ENCODE peak calls at places on chromosomes 16 and 17, in ten cellular contexts. One of them, this sample, is unnamed.

GRCh38 chr16:12646490-12647274 is 157.0 kb downstream of the CPPED1 start:
- DNase-seq in cardiac fibroblast: no peak
- DNase-seq in GM23338: no peak
- DNase-seq in lower lobe of right lung: no peak
- DNase-seq in mesothelial cell of epicardium: no peak
- DNase-seq in epithelial cell of esophagus: no peak
- DNase-seq in sigmoid colon: no peak
- DNase-seq in CD8-positive, alpha-beta T cell: no peak
- DNase-seq in AG04450: no peak
- DNase-seq in HFFc6: peak; percentile 28
- DNase-seq in this sample: no peak

GRCh38 chr16:397736-398332 is 835 bp downstream of the NME4 start:
- DNase-seq in GM23338: peak; percentile 87
- DNase-seq in cardiac fibroblast: peak; percentile 62
- DNase-seq in CD8-positive, alpha-beta T cell: peak; percentile 43
- DNase-seq in lower lobe of right lung: peak; percentile 78
- DNase-seq in HFFc6: peak; percentile 87
- DNase-seq in sigmoid colon: peak; percentile 93
- DNase-seq in AG04450: no peak
- DNase-seq in epithelial cell of esophagus: peak; percentile 63
- DNase-seq in mesothelial cell of epicardium: peak; percentile 81
- DNase-seq in this sample: peak; percentile 61

GRCh38 chr16:2946649-2947048 is 17.4 kb upstream of the KREMEN2 start:
- DNase-seq in GM23338: no peak
- DNase-seq in AG04450: no peak
- DNase-seq in sigmoid colon: no peak
- DNase-seq in mesothelial cell of epicardium: no peak
- DNase-seq in cardiac fibroblast: no peak
- DNase-seq in lower lobe of right lung: no peak
- DNase-seq in CD8-positive, alpha-beta T cell: no peak
- DNase-seq in epithelial cell of esophagus: no peak
- DNase-seq in HFFc6: no peak
- DNase-seq in this sample: no peak

GRCh38 chr16:26665166-26665939 is 401.4 kb upstream of the C16orf82 start:
- DNase-seq in lower lobe of right lung: no peak
- DNase-seq in mesothelial cell of epicardium: no peak
- DNase-seq in cardiac fibroblast: no peak
- DNase-seq in epithelial cell of esophagus: no peak
- DNase-seq in HFFc6: no peak
- DNase-seq in sigmoid colon: no peak
- DNase-seq in AG04450: no peak
- DNase-seq in CD8-positive, alpha-beta T cell: no peak
- DNase-seq in GM23338: no peak
- DNase-seq in this sample: no peak

GRCh38 chr16:27746076-27746855 is 196.3 kb downstream of the KATNIP start:
- DNase-seq in HFFc6: no peak
- DNase-seq in cardiac fibroblast: no peak
- DNase-seq in GM23338: no peak
- DNase-seq in epithelial cell of esophagus: no peak
- DNase-seq in lower lobe of right lung: no peak
- DNase-seq in AG04450: no peak
- DNase-seq in sigmoid colon: no peak
- DNase-seq in mesothelial cell of epicardium: no peak
- DNase-seq in CD8-positive, alpha-beta T cell: no peak
- DNase-seq in this sample: no peak

GRCh38 chr16:89406277-89406888 is 84.0 kb downstream of the ANKRD11 start:
- DNase-seq in sigmoid colon: no peak
- DNase-seq in epithelial cell of esophagus: no peak
- DNase-seq in mesothelial cell of epicardium: no peak
- DNase-seq in GM23338: no peak
- DNase-seq in HFFc6: no peak
- DNase-seq in lower lobe of right lung: no peak
- DNase-seq in CD8-positive, alpha-beta T cell: no peak
- DNase-seq in AG04450: no peak
- DNase-seq in cardiac fibroblast: no peak
- DNase-seq in this sample: no peak

GRCh38 chr17:29368161-29368560 is 22.0 kb upstream of the TAOK1 start:
- DNase-seq in CD8-positive, alpha-beta T cell: no peak
- DNase-seq in mesothelial cell of epicardium: no peak
- DNase-seq in sigmoid colon: no peak
- DNase-seq in GM23338: no peak
- DNase-seq in lower lobe of right lung: no peak
- DNase-seq in cardiac fibroblast: no peak
- DNase-seq in HFFc6: no peak
- DNase-seq in epithelial cell of esophagus: no peak
- DNase-seq in AG04450: no peak
- DNase-seq in this sample: no peak

GRCh38 chr16:23485257-23485614 is 25.1 kb downstream of the GGA2 start:
- DNase-seq in cardiac fibroblast: no peak
- DNase-seq in epithelial cell of esophagus: no peak
- DNase-seq in lower lobe of right lung: no peak
- DNase-seq in CD8-positive, alpha-beta T cell: no peak
- DNase-seq in GM23338: no peak
- DNase-seq in mesothelial cell of epicardium: no peak
- DNase-seq in AG04450: no peak
- DNase-seq in HFFc6: no peak
- DNase-seq in sigmoid colon: no peak
- DNase-seq in this sample: no peak

DNA sequence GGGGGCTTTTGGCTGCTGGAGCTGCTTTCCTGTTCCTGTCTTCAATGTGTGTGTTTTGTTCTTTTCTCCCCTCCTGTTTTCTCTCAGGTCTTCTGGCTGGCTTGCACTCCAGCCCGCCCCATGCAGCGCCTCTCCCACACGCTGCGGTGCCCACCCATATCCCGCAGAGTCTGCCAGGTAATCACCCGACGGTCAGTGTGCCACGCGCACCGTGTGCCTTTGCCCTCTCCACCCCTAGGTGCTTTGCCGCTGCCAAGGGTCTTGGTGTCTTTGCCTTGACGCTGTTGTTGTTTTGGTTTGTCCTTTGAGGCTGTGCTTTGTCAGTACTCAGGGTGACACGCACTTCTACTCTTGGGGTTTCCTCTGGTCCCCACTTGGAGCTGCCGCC is 30.0 kb downstream of the UBN1 start:
- DNase-seq in GM23338: no peak
- DNase-seq in HFFc6: no peak
- DNase-seq in cardiac fibroblast: no peak
- DNase-seq in CD8-positive, alpha-beta T cell: no peak
- DNase-seq in lower lobe of right lung: no peak
- DNase-seq in AG04450: no peak
- DNase-seq in sigmoid colon: no peak
- DNase-seq in mesothelial cell of epicardium: no peak
- DNase-seq in epithelial cell of esophagus: no peak
- DNase-seq in this sample: no peak
- TF ChIP-seq CTCF in GM23338: no peak
- TF ChIP-seq CTCF in HFFc6: no peak
- TF ChIP-seq CTCF in cardiac fibroblast: no peak
- TF ChIP-seq CTCF in CD8-positive, alpha-beta T cell: no peak
- TF ChIP-seq CTCF in lower lobe of right lung: no peak
- TF ChIP-seq CTCF in AG04450: no peak
- TF ChIP-seq CTCF in sigmoid colon: no peak
- TF ChIP-seq CTCF in mesothelial cell of epicardium: no peak
- TF ChIP-seq CTCF in epithelial cell of esophagus: no peak
- TF ChIP-seq CTCF in this sample: no peak

DNA sequence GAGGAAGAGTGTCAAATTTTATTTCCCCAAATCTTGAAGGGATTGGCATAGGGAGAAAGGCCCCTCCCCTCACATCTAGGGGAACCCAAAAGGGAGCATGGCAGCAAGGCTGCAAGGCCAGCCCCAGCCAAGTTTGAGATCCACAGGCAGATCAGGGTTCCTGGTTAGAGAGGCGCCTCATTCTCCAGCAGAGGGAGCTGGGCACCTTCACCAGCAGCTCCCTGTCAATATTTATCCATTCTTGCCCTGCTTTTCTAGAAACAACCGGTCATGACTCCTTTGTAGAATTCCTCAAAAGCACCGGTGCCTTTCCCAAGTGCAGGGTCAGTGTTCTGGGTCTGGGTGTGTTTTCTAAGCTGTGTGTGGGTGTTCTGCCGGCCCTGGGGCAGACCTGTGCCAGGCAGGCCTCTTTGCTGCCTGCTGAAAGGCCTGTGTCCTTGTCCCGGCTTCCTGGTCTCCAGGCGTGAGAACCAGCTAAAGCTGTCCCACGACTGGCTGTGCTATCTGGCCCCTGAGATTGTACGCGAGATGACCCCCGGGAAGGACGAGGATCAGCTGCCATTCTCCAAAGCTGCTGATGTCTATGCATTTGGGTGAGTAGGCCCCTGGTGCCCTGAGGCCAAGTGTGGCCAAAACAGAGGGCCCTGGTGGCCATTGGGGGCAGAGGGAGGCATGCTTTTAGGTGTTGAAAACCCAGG is 21.2 kb upstream of the LGALS9 start:
- DNase-seq in lower lobe of right lung: no peak
- DNase-seq in mesothelial cell of epicardium: no peak
- DNase-seq in AG04450: no peak
- DNase-seq in CD8-positive, alpha-beta T cell: no peak
- DNase-seq in cardiac fibroblast: peak; percentile 32
- DNase-seq in GM23338: peak; percentile 63
- DNase-seq in HFFc6: peak; percentile 53
- DNase-seq in epithelial cell of esophagus: peak; percentile 70
- DNase-seq in sigmoid colon: no peak
- DNase-seq in this sample: peak; percentile 51
- TF ChIP-seq CTCF in lower lobe of right lung: peak; percentile 46
- TF ChIP-seq CTCF in mesothelial cell of epicardium: peak; percentile 19
- TF ChIP-seq CTCF in AG04450: peak; percentile 57
- TF ChIP-seq CTCF in CD8-positive, alpha-beta T cell: no peak
- TF ChIP-seq CTCF in cardiac fibroblast: peak; percentile 56
- TF ChIP-seq CTCF in GM23338: peak; percentile 50
- TF ChIP-seq CTCF in HFFc6: peak; percentile 83
- TF ChIP-seq CTCF in epithelial cell of esophagus: peak; percentile 78
- TF ChIP-seq CTCF in sigmoid colon: peak; percentile 46
- TF ChIP-seq CTCF in this sample: peak; percentile 57

GRCh38 chr16:56793504-56793903 is 63.6 kb downstream of the NUP93 start:
- DNase-seq in GM23338: peak; percentile 55
- DNase-seq in AG04450: no peak
- DNase-seq in cardiac fibroblast: peak; percentile 63
- DNase-seq in sigmoid colon: no peak
- DNase-seq in mesothelial cell of epicardium: no peak
- DNase-seq in HFFc6: peak; percentile 50
- DNase-seq in lower lobe of right lung: no peak
- DNase-seq in epithelial cell of esophagus: peak; percentile 39
- DNase-seq in CD8-positive, alpha-beta T cell: no peak
- DNase-seq in this sample: peak; percentile 72

GRCh38 chr16:56787185-56787584 is 57.3 kb downstream of the NUP93 start:
- DNase-seq in GM23338: peak; percentile 45
- DNase-seq in HFFc6: no peak
- DNase-seq in sigmoid colon: no peak
- DNase-seq in epithelial cell of esophagus: no peak
- DNase-seq in AG04450: no peak
- DNase-seq in lower lobe of right lung: no peak
- DNase-seq in mesothelial cell of epicardium: no peak
- DNase-seq in CD8-positive, alpha-beta T cell: no peak
- DNase-seq in cardiac fibroblast: no peak
- DNase-seq in this sample: no peak

GRCh38 chr16:56788435-56788834 is 58.5 kb downstream of the NUP93 start:
- DNase-seq in CD8-positive, alpha-beta T cell: no peak
- DNase-seq in HFFc6: no peak
- DNase-seq in epithelial cell of esophagus: no peak
- DNase-seq in lower lobe of right lung: no peak
- DNase-seq in cardiac fibroblast: no peak
- DNase-seq in GM23338: no peak
- DNase-seq in AG04450: no peak
- DNase-seq in mesothelial cell of epicardium: no peak
- DNase-seq in sigmoid colon: no peak
- DNase-seq in this sample: no peak

GRCh38 chr16:56792960-56793359 is 63.0 kb downstream of the NUP93 start:
- DNase-seq in cardiac fibroblast: no peak
- DNase-seq in AG04450: no peak
- DNase-seq in GM23338: no peak
- DNase-seq in CD8-positive, alpha-beta T cell: no peak
- DNase-seq in lower lobe of right lung: no peak
- DNase-seq in HFFc6: no peak
- DNase-seq in epithelial cell of esophagus: no peak
- DNase-seq in sigmoid colon: no peak
- DNase-seq in mesothelial cell of epicardium: no peak
- DNase-seq in this sample: no peak

DNA sequence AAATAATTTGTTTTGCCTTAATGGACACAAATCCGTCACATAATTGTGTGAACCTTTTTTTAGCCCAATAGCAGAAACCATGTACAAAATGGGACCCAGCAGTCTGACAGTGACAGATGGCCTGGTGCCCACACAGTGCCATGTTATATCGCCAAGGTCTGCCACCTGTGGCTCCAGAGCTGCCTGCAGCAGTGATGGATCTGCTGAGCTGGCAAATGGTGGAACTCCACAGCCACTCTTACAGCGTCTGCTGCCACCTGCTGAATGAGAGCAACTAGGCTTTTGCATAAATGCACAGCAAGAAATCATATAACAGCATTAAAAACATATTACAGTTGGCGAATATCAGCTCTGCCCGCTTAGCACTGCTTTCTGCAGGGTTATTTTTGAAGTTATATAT is 59.4 kb downstream of the NUP93 start:
- DNase-seq in epithelial cell of esophagus: peak; percentile 78
- DNase-seq in lower lobe of right lung: peak; percentile 52
- DNase-seq in sigmoid colon: no peak
- DNase-seq in AG04450: no peak
- DNase-seq in mesothelial cell of epicardium: no peak
- DNase-seq in cardiac fibroblast: peak; percentile 59
- DNase-seq in CD8-positive, alpha-beta T cell: no peak
- DNase-seq in GM23338: no peak
- DNase-seq in HFFc6: peak; percentile 56
- DNase-seq in this sample: peak; percentile 48
- TF ChIP-seq CTCF in epithelial cell of esophagus: peak; percentile 84
- TF ChIP-seq CTCF in lower lobe of right lung: peak; percentile 39
- TF ChIP-seq CTCF in sigmoid colon: no peak
- TF ChIP-seq CTCF in AG04450: peak; percentile 56
- TF ChIP-seq CTCF in mesothelial cell of epicardium: no peak
- TF ChIP-seq CTCF in cardiac fibroblast: peak; percentile 52
- TF ChIP-seq CTCF in CD8-positive, alpha-beta T cell: peak; percentile 23
- TF ChIP-seq CTCF in GM23338: peak; percentile 27
- TF ChIP-seq CTCF in HFFc6: peak; percentile 73
- TF ChIP-seq CTCF in this sample: peak; percentile 32

GRCh38 chr16:75239463-75240122 is 11.8 kb downstream of the BCAR1 start:
- DNase-seq in GM23338: no peak
- DNase-seq in AG04450: no peak
- DNase-seq in epithelial cell of esophagus: no peak
- DNase-seq in CD8-positive, alpha-beta T cell: no peak
- DNase-seq in sigmoid colon: peak; percentile 63
- DNase-seq in lower lobe of right lung: peak; percentile 39
- DNase-seq in HFFc6: no peak
- DNase-seq in cardiac fibroblast: no peak
- DNase-seq in mesothelial cell of epicardium: no peak
- DNase-seq in this sample: no peak

GRCh38 chr16:75238132-75238852 is 13.1 kb downstream of the BCAR1 start:
- DNase-seq in mesothelial cell of epicardium: peak; percentile 63
- DNase-seq in lower lobe of right lung: peak; percentile 61
- DNase-seq in epithelial cell of esophagus: no peak
- DNase-seq in CD8-positive, alpha-beta T cell: no peak
- DNase-seq in GM23338: no peak
- DNase-seq in HFFc6: peak; percentile 91
- DNase-seq in AG04450: peak; percentile 74
- DNase-seq in sigmoid colon: peak; percentile 96
- DNase-seq in cardiac fibroblast: peak; percentile 90
- DNase-seq in this sample: peak; percentile 85

GRCh38 chr16:75236736-75237397 is 14.6 kb downstream of the BCAR1 start:
- DNase-seq in epithelial cell of esophagus: no peak
- DNase-seq in GM23338: no peak
- DNase-seq in HFFc6: no peak
- DNase-seq in CD8-positive, alpha-beta T cell: no peak
- DNase-seq in sigmoid colon: no peak
- DNase-seq in lower lobe of right lung: no peak
- DNase-seq in cardiac fibroblast: no peak
- DNase-seq in mesothelial cell of epicardium: no peak
- DNase-seq in AG04450: no peak
- DNase-seq in this sample: no peak

GRCh38 chr16:75237398-75238131 is 13.9 kb downstream of the BCAR1 start:
- DNase-seq in GM23338: no peak
- DNase-seq in epithelial cell of esophagus: no peak
- DNase-seq in HFFc6: no peak
- DNase-seq in lower lobe of right lung: peak; percentile 47
- DNase-seq in cardiac fibroblast: no peak
- DNase-seq in mesothelial cell of epicardium: no peak
- DNase-seq in sigmoid colon: peak; percentile 64
- DNase-seq in CD8-positive, alpha-beta T cell: no peak
- DNase-seq in AG04450: no peak
- DNase-seq in this sample: no peak

DNA sequence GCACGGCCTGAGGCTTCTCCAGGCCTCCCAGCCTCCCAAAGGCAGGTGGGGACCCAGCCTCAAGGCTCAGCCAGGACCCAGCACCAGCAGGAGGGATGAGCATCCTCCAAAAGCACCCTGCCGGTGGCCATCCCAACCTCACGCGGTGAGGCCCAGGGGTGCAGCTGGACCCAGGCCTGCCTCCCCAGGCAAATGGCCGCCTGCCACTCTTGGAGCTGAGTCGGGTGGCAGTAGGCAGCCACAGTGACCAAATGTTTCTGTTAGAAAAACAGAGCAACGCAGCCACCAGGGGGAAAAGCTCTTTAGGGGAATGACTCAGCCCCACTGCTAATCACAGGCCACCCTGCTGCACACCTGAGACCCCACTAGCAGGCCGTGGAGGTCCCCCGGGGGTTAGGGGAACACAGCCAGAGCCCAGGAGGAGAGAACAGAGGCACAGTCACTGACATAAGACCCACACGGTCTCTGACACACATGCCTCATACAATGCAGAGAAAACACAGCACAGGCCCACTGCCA is 12.5 kb downstream of the BCAR1 start:
- DNase-seq in sigmoid colon: no peak
- DNase-seq in lower lobe of right lung: no peak
- DNase-seq in GM23338: no peak
- DNase-seq in epithelial cell of esophagus: no peak
- DNase-seq in HFFc6: peak; percentile 63
- DNase-seq in CD8-positive, alpha-beta T cell: no peak
- DNase-seq in AG04450: no peak
- DNase-seq in cardiac fibroblast: no peak
- DNase-seq in mesothelial cell of epicardium: no peak
- DNase-seq in this sample: no peak
- TF ChIP-seq CTCF in sigmoid colon: no peak
- TF ChIP-seq CTCF in lower lobe of right lung: no peak
- TF ChIP-seq CTCF in GM23338: peak; percentile 10
- TF ChIP-seq CTCF in epithelial cell of esophagus: peak; percentile 28
- TF ChIP-seq CTCF in HFFc6: peak; percentile 67
- TF ChIP-seq CTCF in CD8-positive, alpha-beta T cell: no peak
- TF ChIP-seq CTCF in AG04450: peak; percentile 27
- TF ChIP-seq CTCF in cardiac fibroblast: peak; percentile 23
- TF ChIP-seq CTCF in mesothelial cell of epicardium: no peak
- TF ChIP-seq CTCF in this sample: peak; percentile 20

This sample was measured in fibroblast of pulmonary artery.